ENCODE peak calls at places on chromosome 7, in five cellular contexts. J, W, E, I and B are unnamed samples.

GRCh38 chr7:142481548-142481947 is 223.7 kb upstream of the PRSS58 start:
- DNase-seq in E (peak; percentile 50), W (no peak), J (peak; percentile 7), I (no peak), B (no peak)

GRCh38 chr7:7496326-7496725 is 39.3 kb downstream of the COL28A1 start:
- DNase-seq in W (no peak), J (no peak), E (no peak), I (no peak), B (no peak)

GRCh38 chr7:6446977-6447588 is 671 bp downstream of the DAGLB start:
- DNase-seq in I (peak; percentile 79), J (peak; percentile 59), E (peak; percentile 91), W (peak; percentile 30), B (no peak)

GRCh38 chr7:103613655-103614642 is 167.9 kb upstream of the SLC26A5 start:
- DNase-seq in J (peak; percentile 42), E (peak; percentile 52), W (no peak), I (no peak), B (no peak)

GRCh38 chr7:28806841-28807240 is 151.3 kb downstream of the TRIL start:
- DNase-seq in E (peak; percentile 93), J (no peak), I (no peak), W (no peak), B (no peak)

GRCh38 chr7:101817031-101817929 is at the start of gene CUX1:
- DNase-seq in I (no peak), E (peak; percentile 49), W (no peak), J (peak; percentile 32), B (no peak)

GRCh38 chr7:11935905-11936304 is 103.9 kb upstream of the THSD7A start:
- DNase-seq in I (no peak), E (no peak), W (no peak), J (no peak), B (no peak)

GRCh38 chr7:50761722-50762121 is 21.0 kb downstream of the GRB10 start:
- DNase-seq in I (no peak), W (no peak), J (no peak), E (no peak), B (no peak)

GRCh38 chr7:34163956-34164355 is 258.6 kb downstream of the BMPER start:
- DNase-seq in E (no peak), I (no peak), W (no peak), J (no peak), B (no peak)